ENCODE peak calls at places on chromosomes 5 and 9, in four cellular contexts. E, T, Y and Q are unnamed samples.

GRCh38 chr5:66814146-66814991 is 218.2 kb downstream of the MAST4 start:
- DNase-seq in E (peak), T (peak), Y (peak), Q (peak)

GRCh38 chr5:65932676-65933075 is 6.3 kb downstream of the ERBIN start:
- DNase-seq in E (no peak), T (no peak), Y (no peak), Q (no peak)

GRCh38 chr5:16593013-16593412 is 23.8 kb downstream of the RETREG1 start:
- DNase-seq in E (no peak), T (no peak), Y (no peak), Q (no peak)

GRCh38 chr9:130707225-130707976 is 13.8 kb downstream of the EXOSC2 start:
- DNase-seq in E (no peak), T (no peak), Y (peak), Q (peak)

GRCh38 chr9:102354041-102354440 is 615.6 kb upstream of the GRIN3A start:
- DNase-seq in E (no peak), T (no peak), Y (no peak), Q (no peak)

GRCh38 chr5:176537608-176538504 is 654 bp upstream of the RNF44 start:
- DNase-seq in E (peak), T (peak), Y (peak), Q (peak)

GRCh38 chr9:94150279-94150828 is 66.1 kb downstream of the PTPDC1 start:
- DNase-seq in E (no peak), T (no peak), Y (no peak), Q (no peak)

GRCh38 chr5:71865202-71865601 is 146.1 kb downstream of the CARTPT start:
- DNase-seq in E (no peak), T (no peak), Y (no peak), Q (no peak)

GRCh38 chr5:14900661-14901461 is 29.3 kb upstream of the ANKH start:
- DNase-seq in E (no peak), T (no peak), Y (peak), Q (no peak)

GRCh38 chr5:35618791-35619190 is 1.1 kb downstream of the SPEF2 start:
- DNase-seq in E (no peak), T (no peak), Y (no peak), Q (no peak)

GRCh38 chr9:135971892-135972291 is 10.7 kb upstream of the UBAC1 start:
- DNase-seq in E (no peak), T (peak), Y (peak), Q (no peak)

GRCh38 chr5:171264842-171265241 is 44.2 kb upstream of the TLX3 start:
- DNase-seq in E (no peak), T (no peak), Y (no peak), Q (no peak)

GRCh38 chr5:179795863-179796833 is 2.4 kb downstream of the LTC4S start:
- DNase-seq in E (peak), T (no peak), Y (peak), Q (peak)

GRCh38 chr5:50655810-50656205 is 10.6 kb upstream of the PARP8 start:
- DNase-seq in E (no peak), T (no peak), Y (no peak), Q (no peak)

GRCh38 chr9:38371495-38371894 is 21.0 kb upstream of the ALDH1B1 start:
- DNase-seq in E (peak), T (peak), Y (peak), Q (peak)

GRCh38 chr5:126124706-126125345 is 298.4 kb upstream of the GRAMD2B start:
- DNase-seq in E (no peak), T (no peak), Y (no peak), Q (no peak)

DNA sequence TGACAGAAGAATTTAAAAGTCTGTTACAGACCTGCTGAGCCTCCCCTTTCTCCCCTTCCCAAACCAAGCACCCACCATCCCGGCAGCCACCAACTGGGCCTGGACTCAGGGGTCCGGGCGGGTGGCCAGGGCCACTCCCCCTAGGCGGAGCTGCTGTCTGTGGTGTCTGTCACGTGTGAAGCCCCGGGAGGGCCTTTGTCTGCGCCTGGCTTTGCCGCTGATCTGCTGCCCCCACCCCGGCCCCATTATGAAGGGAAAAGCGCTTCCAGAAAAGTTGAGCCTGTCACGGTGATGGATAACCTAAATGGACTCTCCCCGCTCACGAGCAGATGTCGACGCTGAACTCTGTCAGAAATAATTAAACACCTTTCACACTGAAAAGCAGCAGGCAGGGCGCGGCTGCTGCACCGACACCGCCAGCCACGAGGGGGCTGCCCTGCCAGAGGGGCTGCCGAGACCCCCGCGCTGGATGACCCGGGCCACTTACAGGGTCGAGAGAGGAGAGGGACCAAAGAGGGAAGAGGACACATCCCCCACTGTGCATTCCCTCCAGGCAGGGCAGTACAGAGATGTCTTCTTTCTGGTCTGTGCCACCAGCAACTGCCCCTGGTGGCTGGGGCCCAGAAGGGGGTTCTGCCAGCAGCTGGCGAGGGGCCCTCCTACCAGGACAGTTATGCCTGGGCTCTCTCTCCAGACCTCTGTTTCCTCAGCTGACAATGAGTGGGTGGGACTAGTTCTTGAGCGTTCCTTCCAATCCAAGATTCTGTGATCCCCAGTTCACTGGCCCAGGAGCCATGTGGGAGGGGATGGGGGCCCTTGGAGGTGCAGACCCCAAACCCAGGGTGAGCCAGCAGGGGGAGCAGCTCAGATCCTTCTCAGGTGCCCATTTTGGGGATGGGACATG is 36.0 kb upstream of the BARHL1 start:
- DNase-seq in E (no peak), T (peak), Y (no peak), Q (peak)
- TF ChIP-seq BHLHE40 in E (no peak), T (no peak), Y (no peak), Q (no peak)

GRCh38 chr5:140557136-140557805 is at the start of gene SRA1:
- DNase-seq in E (peak), T (peak), Y (peak), Q (peak)
- TF ChIP-seq REST in E (peak), T (peak), Y (no peak), Q (peak)

DNA sequence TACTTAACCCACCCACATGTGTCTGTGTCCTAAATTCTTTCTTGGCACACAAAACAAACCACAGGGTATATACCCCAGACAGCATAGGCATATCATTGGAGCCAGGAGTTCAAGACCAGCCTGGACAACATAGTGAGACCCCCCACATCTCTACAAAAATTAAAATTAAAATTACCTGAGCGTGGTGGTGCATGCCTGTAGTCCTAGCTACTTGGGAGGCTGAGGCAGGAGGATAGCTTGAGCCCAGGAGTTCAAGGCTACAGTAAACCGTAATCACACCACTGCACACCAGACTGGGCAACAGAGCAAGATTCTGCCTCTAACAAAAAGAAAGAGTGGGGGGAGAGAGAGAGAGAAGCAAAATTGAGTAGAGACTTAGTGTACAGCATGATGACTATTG is 4.6 kb upstream of the AGTPBP1 start:
- DNase-seq in E (no peak), T (no peak), Y (no peak), Q (no peak)
- TF ChIP-seq BHLHE40 in E (no peak), T (no peak), Y (no peak), Q (no peak)

DNA sequence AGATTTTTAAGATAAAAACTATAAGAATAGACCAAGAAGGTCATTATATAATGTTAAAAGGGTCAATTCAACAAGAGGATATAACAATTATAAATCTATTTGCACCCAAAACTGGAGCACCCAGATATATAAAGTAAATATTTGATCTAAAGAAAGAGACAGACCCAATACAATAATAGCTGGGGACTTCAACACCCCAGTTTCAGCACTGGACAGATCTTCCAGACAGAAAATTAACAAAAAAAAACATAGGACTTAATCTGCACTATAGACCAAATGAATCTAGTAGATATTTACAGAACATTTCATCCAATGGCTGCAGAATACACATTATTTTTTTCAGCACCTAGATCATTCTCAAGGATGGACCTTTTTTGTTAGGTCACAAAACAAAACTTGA is 331.9 kb downstream of the SPOCK1 start:
- DNase-seq in E (no peak), T (no peak), Y (no peak), Q (no peak)
- TF ChIP-seq REST in E (no peak), T (no peak), Y (peak), Q (peak)

GRCh38 chr5:157148734-157149615 is 6.3 kb upstream of the MED7 start:
- DNase-seq in E (peak), T (peak), Y (peak), Q (peak)

GRCh38 chr5:157142317-157143126 is at the start of gene MED7:
- DNase-seq in E (peak), T (peak), Y (peak), Q (peak)

GRCh38 chr5:157137691-157138090 is 5.0 kb downstream of the MED7 start:
- DNase-seq in E (no peak), T (no peak), Y (no peak), Q (no peak)

DNA sequence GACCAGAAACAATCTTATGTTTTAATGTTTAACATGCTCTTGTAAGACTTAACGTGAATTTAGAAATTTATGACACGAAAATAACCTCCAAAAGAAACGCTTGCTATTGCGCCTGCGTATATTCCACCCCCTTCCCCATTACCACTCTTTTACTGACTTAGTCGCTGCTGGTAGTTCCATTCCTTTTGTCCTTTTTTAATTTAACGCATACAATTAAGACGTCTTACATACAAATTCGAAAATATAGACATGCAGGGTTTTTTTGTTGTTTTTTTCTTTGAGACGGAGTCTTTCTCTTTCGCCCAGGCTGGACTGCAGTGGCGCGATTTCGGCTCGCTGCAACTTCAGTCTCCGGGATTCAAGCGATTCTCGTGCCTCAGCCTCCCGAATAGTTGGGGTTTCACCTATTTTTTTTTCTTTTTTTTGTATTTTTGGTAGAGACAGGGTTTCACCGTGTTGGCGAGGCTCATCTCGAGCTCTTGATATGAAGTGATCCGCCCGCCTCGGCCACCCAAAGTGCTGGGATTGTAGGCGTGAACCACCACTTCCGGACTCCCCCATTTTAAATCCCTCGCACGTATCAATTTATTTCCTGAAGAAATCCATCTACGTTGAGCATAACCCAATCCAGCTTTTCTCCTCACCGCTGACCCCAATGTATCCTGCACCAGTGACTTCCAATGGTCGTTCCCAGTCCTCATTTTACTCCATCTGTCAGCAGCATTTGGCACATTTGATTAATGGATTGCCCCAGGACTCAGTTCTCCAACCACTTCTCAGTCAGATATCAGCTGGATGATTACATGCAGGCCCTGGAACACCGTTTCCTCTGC is 678 bp upstream of the MED7 start:
- DNase-seq in E (no peak), T (peak), Y (no peak), Q (peak)
- TF ChIP-seq BHLHE40 in E (no peak), T (no peak), Y (no peak), Q (no peak)

DNA sequence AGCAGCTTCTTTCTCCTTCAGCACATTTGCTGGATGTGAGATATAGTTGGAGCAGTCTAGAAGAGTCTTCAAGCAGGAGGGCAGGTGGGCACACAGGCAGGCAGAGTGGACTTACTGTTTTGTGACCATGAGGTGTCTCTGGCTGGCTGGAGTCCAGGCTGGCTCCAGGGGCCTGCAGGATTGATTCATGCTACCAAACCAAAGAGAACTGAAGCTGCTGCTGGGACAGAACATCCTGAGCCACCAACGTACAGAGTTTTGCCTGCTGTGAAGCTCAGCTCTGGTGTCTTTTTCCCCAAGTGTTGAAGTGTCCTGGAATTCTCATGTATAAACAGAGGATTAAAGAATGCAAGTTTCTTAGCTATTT is 45.7 kb downstream of the CYSTM1 start:
- DNase-seq in E (no peak), T (no peak), Y (no peak), Q (no peak)
- TF ChIP-seq REST in E (no peak), T (no peak), Y (no peak), Q (no peak)

DNA sequence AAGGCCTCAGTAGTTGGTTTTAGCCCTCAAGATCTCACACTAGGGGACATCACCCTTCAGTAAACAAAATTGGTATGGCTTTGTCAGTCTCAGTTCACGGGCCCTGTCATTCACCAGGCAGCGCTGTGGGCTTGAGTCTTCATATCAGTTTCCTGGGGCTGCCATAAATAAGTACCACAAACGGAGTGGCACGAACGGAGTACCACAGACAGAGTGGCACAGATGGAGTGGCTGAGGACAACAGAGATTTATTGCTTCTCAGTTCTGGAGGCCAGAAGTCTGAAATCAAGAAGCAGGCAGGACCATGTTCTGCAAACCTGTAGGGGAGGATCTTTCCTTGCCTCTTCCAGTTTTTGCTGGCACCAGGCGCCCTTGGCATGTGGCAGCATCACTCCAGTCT is 37.5 kb downstream of the DYNC2I2 start:
- DNase-seq in E (no peak), T (no peak), Y (no peak), Q (no peak)
- TF ChIP-seq BHLHE40 in E (no peak), T (no peak), Y (no peak), Q (no peak)

GRCh38 chr5:77029376-77029885 is 773 bp upstream of the AGGF1 start:
- DNase-seq in E (no peak), T (no peak), Y (no peak), Q (no peak)
- TF ChIP-seq REST in E (no peak), T (no peak), Y (no peak), Q (no peak)

GRCh38 chr5:54740141-54740540 is 222.6 kb downstream of the SNX18 start:
- DNase-seq in E (no peak), T (no peak), Y (no peak), Q (no peak)

GRCh38 chr5:54741711-54742110 is 224.2 kb downstream of the SNX18 start:
- DNase-seq in E (no peak), T (no peak), Y (no peak), Q (no peak)

GRCh38 chr5:54739371-54739770 is 221.8 kb downstream of the SNX18 start:
- DNase-seq in E (no peak), T (no peak), Y (no peak), Q (no peak)

GRCh38 chr5:54738118-54738972 is 220.8 kb downstream of the SNX18 start:
- DNase-seq in E (no peak), T (peak), Y (no peak), Q (no peak)

GRCh38 chr5:54738973-54739367 is 221.4 kb downstream of the SNX18 start:
- DNase-seq in E (no peak), T (no peak), Y (no peak), Q (no peak)
- TF ChIP-seq BHLHE40 in E (no peak), T (no peak), Y (no peak), Q (no peak)

GRCh38 chr5:54117957-54118356 is 192.4 kb downstream of the ARL15 start:
- DNase-seq in E (no peak), T (no peak), Y (no peak), Q (no peak)
- TF ChIP-seq REST in E (no peak), T (no peak), Y (no peak), Q (no peak)